ENCODE peak calls at places on chromosome 10, in seven cellular contexts. T is HCT116, R is K562, A is GM12878, G is IMR-90, J is H1, Z is HepG2. Y is an unnamed sample. For H3K27me3, the result is how much of the 10 kb centered on the place peaks cover.

GRCh38 chr10:15348579-15348978 is 22.5 kb downstream of the FAM171A1 start:
- DNase-seq in G (peak), A (no peak), J (no peak), T (no peak), Z (no peak), R (no peak), Y (peak)

GRCh38 chr10:4512557-4513286 is 313.3 kb upstream of the AKR1E2 start:
- DNase-seq in Z (peak), A (no peak), T (peak), R (no peak), G (peak), J (no peak), Y (peak)

GRCh38 chr10:105146436-105146835 is 505.3 kb downstream of the SORCS3 start:
- DNase-seq in G (no peak), Z (no peak), T (no peak), J (no peak), A (no peak), R (no peak), Y (no peak)

GRCh38 chr10:109920011-109920410 is 3.3 kb downstream of the XPNPEP1 start:
- DNase-seq in J (no peak), T (no peak), R (no peak), G (no peak), Z (no peak), A (no peak), Y (no peak)

GRCh38 chr10:76324283-76324682 is 892.9 kb downstream of the LRMDA start:
- DNase-seq in Z (no peak), T (no peak), G (no peak), J (no peak), A (no peak), R (no peak), Y (no peak)

GRCh38 chr10:102237711-102238252 is 3.5 kb downstream of the PITX3 start:
- DNase-seq in Z (no peak), A (no peak), G (no peak), T (no peak), J (no peak), R (peak), Y (no peak)

GRCh38 chr10:5869156-5869555 is 20.5 kb downstream of the ANKRD16 start:
- DNase-seq in A (no peak), Z (no peak), R (no peak), T (no peak), G (no peak), J (no peak), Y (no peak)

GRCh38 chr10:121188005-121188404 is 336.8 kb downstream of the WDR11 start:
- DNase-seq in T (no peak), A (no peak), R (no peak), G (no peak), J (no peak), Z (no peak), Y (no peak)

GRCh38 chr10:122688293-122688989 is 11.2 kb downstream of the C10orf120 start:
- DNase-seq in R (no peak), T (no peak), J (no peak), G (no peak), A (no peak), Z (no peak), Y (peak)

GRCh38 chr10:8137726-8138125 is 83.2 kb downstream of the GATA3 start:
- DNase-seq in T (no peak), G (no peak), R (no peak), A (no peak), J (no peak), Z (no peak), Y (no peak)

GRCh38 chr10:69632516-69633199 is 2.6 kb downstream of the FAM241B start:
- DNase-seq in G (no peak), Z (no peak), T (no peak), J (no peak), R (no peak), A (no peak), Y (no peak)

GRCh38 chr10:52578871-52579405 is 193.6 kb downstream of the MBL2 start:
- DNase-seq in A (no peak), J (no peak), Z (no peak), T (no peak), G (peak), R (no peak), Y (peak)

GRCh38 chr10:59754951-59755350 is 1.7 kb upstream of the MRLN start:
- DNase-seq in J (no peak), G (no peak), Z (no peak), A (no peak), R (no peak), T (no peak), Y (no peak)

GRCh38 chr10:93917064-93917391 is 23.2 kb downstream of the SLC35G1 start:
- DNase-seq in J (no peak), G (no peak), T (no peak), A (no peak), R (no peak), Z (no peak), Y (no peak)

GRCh38 chr10:67520924-67521520 is 175.0 kb downstream of the CTNNA3 start:
- DNase-seq in Z (peak), G (peak), A (peak), T (peak), J (no peak), R (peak), Y (peak)

GRCh38 chr10:72567421-72567820 is 58.5 kb downstream of the MICU1 start:
- DNase-seq in J (no peak), Z (no peak), R (no peak), A (no peak), T (peak), G (peak), Y (no peak)

GRCh38 chr10:99682752-99683151 is 23.4 kb downstream of the ENTPD7 start:
- DNase-seq in T (peak), G (no peak), A (no peak), Z (no peak), J (no peak), R (peak), Y (no peak)

GRCh38 chr10:97648557-97649404 is 8.3 kb downstream of the PI4K2A start:
- DNase-seq in G (peak), J (no peak), Z (peak), R (peak), T (peak), A (peak), Y (peak)

GRCh38 chr10:72086466-72087391 is 1.6 kb downstream of the SPOCK2 start:
- DNase-seq in A (no peak), R (peak), J (peak), T (no peak), Z (peak), G (peak), Y (no peak)

GRCh38 chr10:21530616-21531015 is 3.4 kb upstream of the MLLT10 start:
- DNase-seq in Z (no peak), R (no peak), J (no peak), G (no peak), A (no peak), T (no peak), Y (no peak)

GRCh38 chr10:97731346-97732051 is 5.4 kb upstream of the ZFYVE27 start:
- DNase-seq in T (no peak), J (no peak), G (peak), R (peak), A (no peak), Z (peak), Y (peak)

GRCh38 chr10:81817611-81818160 is 57.3 kb upstream of the NRG3 start:
- DNase-seq in T (no peak), G (no peak), R (no peak), A (no peak), J (no peak), Z (no peak), Y (no peak)

GRCh38 chr10:95273393-95274312 is 17.1 kb downstream of the PDLIM1 start:
- DNase-seq in T (no peak), R (no peak), J (no peak), Z (peak), A (no peak), G (peak), Y (peak)

GRCh38 chr10:102300289-102300843 is 55.0 kb downstream of the GBF1 start:
- DNase-seq in T (no peak), A (no peak), G (peak), R (no peak), J (no peak), Z (peak), Y (peak)

GRCh38 chr10:125878957-125879835 is 1.9 kb downstream of the DHX32 start:
- DNase-seq in A (no peak), G (peak), T (peak), R (no peak), J (no peak), Z (peak), Y (peak)

GRCh38 chr10:18140149-18140956 is at the start of gene CACNB2:
- DNase-seq in R (no peak), Z (peak), T (no peak), G (peak), A (no peak), J (no peak), Y (no peak)

GRCh38 chr10:124650263-124650662 is 93.9 kb downstream of the FAM53B start:
- DNase-seq in J (no peak), A (no peak), T (no peak), G (no peak), R (no peak), Z (no peak), Y (no peak)

GRCh38 chr10:113415246-113415645 is 137.6 kb upstream of the HABP2 start:
- DNase-seq in J (no peak), A (no peak), T (no peak), G (no peak), R (no peak), Z (no peak), Y (no peak)

GRCh38 chr10:113087082-113088029 is 137.3 kb downstream of the TCF7L2 start:
- DNase-seq in J (peak), A (no peak), G (peak), T (peak), R (peak), Z (peak), Y (peak)

GRCh38 chr10:74684462-74684861 is 141.9 kb upstream of the KAT6B start:
- DNase-seq in R (no peak), J (no peak), T (no peak), Z (peak), A (no peak), G (no peak), Y (no peak)

GRCh38 chr10:102593074-102593803 is 51.0 kb upstream of the TRIM8 start:
- DNase-seq in T (no peak), G (peak), Z (peak), A (no peak), R (peak), J (no peak), Y (no peak)

GRCh38 chr10:125479059-125479458 is 203.9 kb downstream of the TEX36 start:
- DNase-seq in A (no peak), G (peak), Z (no peak), R (no peak), J (no peak), T (peak), Y (peak)

GRCh38 chr10:132981173-132981555 is 38.8 kb upstream of the CFAP46 start:
- DNase-seq in A (no peak), T (no peak), J (no peak), Z (no peak), R (no peak), G (no peak), Y (no peak)

GRCh38 chr10:12777840-12778585 is 223.5 kb downstream of the CCDC3 start:
- DNase-seq in A (no peak), R (no peak), T (no peak), Z (no peak), G (no peak), J (no peak), Y (no peak)

DNA sequence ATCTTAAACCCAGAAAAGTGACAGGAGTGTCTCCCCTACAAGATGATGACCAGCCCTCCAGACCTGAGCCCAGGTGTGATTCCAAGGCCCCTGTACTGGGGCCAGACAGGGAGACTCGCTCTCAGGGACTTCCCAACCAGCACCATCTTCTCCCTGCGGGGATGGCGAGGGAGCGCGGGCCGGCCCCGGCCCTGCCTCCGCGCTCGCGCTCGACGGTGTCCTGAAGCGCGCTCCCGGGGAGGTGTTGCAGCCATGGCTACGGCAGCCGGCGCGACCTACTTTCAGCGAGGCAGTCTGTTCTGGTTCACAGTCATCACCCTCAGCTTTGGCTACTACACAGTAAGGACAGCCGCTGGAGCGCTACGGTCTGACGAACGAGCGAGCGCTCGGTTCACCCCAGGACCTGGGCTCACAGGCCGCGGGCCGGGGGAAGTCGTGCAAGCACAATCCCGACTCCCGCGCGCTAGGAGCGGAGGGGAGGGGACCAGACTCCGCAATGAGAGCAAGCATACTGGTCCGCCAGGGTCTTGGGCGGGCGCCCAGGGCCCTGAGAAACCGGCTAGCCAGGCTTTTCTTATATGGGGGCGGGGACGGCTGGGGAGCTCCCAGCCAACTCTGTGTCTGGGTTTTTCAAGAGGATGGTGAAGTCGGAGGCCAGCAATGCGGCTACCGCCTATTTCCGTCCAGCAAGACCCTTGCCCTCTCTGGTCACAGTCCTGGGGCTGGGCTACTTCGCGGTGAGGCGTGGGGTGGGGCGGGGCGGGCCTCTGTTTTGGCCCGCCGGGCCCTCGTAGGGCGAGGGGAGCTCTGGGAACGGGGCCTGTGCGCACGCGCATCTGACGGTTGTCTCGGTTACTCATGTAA is at the start of gene TMEM254:
- DNase-seq in J (peak), T (peak), R (peak), A (peak), Z (peak), G (peak), Y (peak)
- TF ChIP-seq POLR2A in J (peak), T (peak), R (no peak), A (peak), Z (peak), G (peak), Y (no peak)

DNA sequence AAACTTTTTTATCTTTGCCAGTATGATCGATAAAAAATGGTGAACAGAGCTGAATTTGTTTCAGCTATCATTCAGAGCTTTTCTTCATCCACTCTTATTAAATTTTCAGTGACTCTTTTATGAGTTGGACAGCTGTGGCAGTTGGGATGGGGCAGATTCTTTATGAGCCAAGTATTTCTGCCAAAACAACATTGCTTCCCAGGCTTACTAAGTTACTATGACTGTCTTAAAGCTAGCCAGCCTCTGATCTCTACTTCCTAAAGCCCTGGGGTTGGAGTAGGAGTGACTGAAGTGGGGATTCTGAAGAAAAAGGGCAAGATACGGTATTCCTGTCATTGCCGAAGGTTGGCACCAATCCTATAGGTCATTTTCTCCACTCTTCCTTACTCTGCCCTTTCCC is 12.6 kb downstream of the RPP30 start:
- DNase-seq in Z (no peak), R (no peak), T (no peak), J (no peak), A (no peak), G (peak), Y (no peak)
- H3K27me3 ChIP-seq in Z (under half), R (under half), T (under half), J (under half), A (under half), G (under half), Y (under half)

GRCh38 chr10:3108033-3108432 is 40.7 kb downstream of the PFKP start:
- DNase-seq in A (no peak), J (no peak), Z (no peak), R (no peak), T (no peak), G (no peak), Y (no peak)
- H3K9ac ChIP-seq in A (no peak), J (no peak), Z (no peak), R (no peak), T (no peak), G (peak), Y (no peak)

GRCh38 chr10:119306514-119306951 is 99.2 kb downstream of the GRK5 start:
- DNase-seq in G (no peak), R (peak), T (no peak), J (no peak), A (peak), Z (no peak), Y (peak)
- TF ChIP-seq POLR2A in G (no peak), R (no peak), T (no peak), J (no peak), A (peak), Z (no peak), Y (peak)

DNA sequence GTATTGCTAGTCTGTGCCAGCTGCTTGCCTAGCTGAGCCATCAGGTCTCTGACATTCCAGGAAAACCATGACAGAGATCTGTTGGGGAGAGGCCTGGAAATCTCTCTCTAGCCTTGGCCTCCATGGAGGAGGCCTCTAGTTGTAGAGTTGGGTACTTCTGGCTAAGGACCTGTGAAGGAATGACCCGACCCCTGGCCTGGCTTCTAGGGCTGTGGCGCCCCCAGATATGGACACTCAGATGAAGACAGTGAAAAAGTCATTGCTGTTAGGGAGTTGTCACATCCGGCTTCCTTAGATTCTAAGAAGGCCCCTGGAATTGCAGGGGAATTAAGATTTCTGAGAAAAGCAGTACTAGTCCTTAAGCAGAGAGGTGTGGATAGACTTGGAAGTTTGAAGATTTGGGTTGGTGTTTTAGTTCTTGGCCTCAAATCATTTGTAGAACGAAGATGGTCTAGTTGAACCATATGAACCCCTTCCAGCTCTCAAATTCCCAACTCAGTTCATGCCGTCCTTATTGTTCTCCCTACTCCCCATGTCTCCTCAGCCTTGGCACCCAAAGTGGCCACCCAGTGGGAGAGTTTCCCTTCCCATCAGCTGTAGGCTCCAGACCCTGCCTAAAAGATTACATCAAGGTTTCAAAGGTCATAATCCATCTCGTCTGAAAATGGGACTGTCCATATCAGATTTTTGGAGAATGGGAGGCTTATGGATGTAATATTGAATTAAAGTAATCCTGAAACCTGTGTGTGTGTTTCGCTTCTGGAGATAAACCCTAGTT is 7.0 kb downstream of the HHEX start:
- DNase-seq in T (no peak), G (no peak), A (no peak), J (no peak), R (peak), Z (peak), Y (peak)
- H3K27me3 ChIP-seq in T (under half), G (under half), A (under half), J (half or more), R (under half), Z (under half), Y (under half)

GRCh38 chr10:13827418-13827817 is 240.7 kb downstream of the PRPF18 start:
- DNase-seq in A (no peak), R (no peak), T (no peak), G (peak), J (no peak), Z (no peak), Y (no peak)
- H3K9ac ChIP-seq in A (no peak), R (no peak), T (no peak), G (no peak), J (no peak), Z (no peak), Y (no peak)

DNA sequence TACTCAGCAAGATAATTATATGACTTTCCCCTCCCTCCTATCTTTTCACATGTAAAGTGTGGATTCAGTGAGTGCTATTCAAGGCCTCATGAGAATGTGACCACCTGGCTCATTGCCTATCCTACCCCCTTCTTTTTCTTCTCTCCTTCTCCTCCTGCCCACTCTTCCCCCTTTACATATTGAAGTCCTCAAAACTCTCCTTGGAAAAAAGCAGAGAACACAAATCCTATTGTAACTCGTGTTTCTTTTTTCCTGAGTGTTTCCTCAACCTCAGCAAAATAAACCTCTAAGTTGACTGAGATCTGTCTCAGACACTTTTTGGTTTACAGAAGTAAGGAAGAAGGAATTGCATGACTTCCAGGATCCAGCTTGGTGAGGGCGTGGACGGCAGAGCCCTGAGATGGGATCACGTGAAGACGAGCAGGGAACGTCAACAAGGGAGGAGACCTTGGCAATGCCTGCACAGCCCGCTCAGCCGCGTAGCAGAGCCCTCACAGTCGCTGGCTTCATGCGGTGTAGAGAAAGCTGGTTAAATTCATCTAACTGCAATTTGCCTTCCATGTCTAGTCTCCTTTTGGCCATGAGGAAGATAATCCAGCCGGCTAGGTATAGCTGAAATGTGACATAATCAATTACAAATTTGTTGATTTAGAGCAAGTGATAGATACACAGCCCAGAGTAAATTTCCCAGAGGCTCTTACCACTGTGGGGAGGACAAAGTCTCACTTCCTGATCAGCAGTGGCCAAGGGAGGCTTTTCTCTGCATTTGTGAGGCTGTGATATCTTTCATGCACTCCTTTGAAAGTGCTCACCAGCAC is 75.7 kb downstream of the LYZL2 start:
- DNase-seq in G (peak), Z (peak), J (no peak), R (peak), A (no peak), T (no peak), Y (peak)
- TF ChIP-seq POLR2A in G (no peak), Z (peak), J (peak), R (peak), A (no peak), T (no peak), Y (no peak)

GRCh38 chr10:11719496-11719895 is 22.7 kb upstream of the ECHDC3 start:
- DNase-seq in J (no peak), T (no peak), G (no peak), A (no peak), R (no peak), Z (no peak), Y (no peak)
- H3K27me3 ChIP-seq in J (under half), T (under half), G (under half), A (under half), R (under half), Z (under half), Y (under half)

DNA sequence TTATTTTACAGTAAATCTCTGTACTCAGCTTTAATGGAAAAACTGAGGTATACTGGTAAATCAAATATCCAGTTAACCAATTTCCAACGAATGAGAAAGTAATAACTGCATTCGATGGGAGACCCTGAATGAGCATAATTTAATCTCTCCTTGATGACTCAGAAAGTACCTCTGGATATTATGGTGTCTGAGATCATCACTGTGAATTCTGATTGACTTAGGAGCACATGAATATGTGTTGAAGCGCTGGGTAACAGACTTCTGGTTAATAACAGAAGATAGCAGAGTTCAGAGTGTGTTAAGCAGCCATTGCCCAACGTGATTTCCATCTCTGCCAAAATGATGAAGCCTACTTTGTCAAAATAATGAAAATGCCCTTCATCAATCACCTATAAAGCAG is 116.6 kb downstream of the NRP1 start:
- DNase-seq in T (no peak), R (no peak), Z (no peak), A (no peak), J (no peak), G (no peak), Y (peak)
- H3K9ac ChIP-seq in T (no peak), R (no peak), Z (no peak), A (no peak), J (no peak), G (no peak), Y (no peak)